ENCODE peak calls at places on chromosomes 5 and 9, in six cellular contexts. A is K562, E is A549, V is SK-N-SH, W is GM12878, J is HepG2. B is an unnamed sample.

GRCh38 chr5:355379-355935 is 33.9 kb downstream of the AHRR start:
- DNase-seq in A (no peak), E (no peak), V (no peak), W (no peak), J (no peak), B (no peak)

GRCh38 chr9:123368481-123369153 is 12.6 kb downstream of the CRB2 start:
- DNase-seq in A (no peak), E (no peak), V (peak), W (no peak), J (no peak), B (no peak)

GRCh38 chr5:1524799-1525623 is 1.3 kb upstream of the LPCAT1 start:
- DNase-seq in A (no peak), E (no peak), V (no peak), W (no peak), J (no peak), B (no peak)

GRCh38 chr9:101562966-101563365 is 29.3 kb downstream of the RNF20 start:
- DNase-seq in A (no peak), E (no peak), V (no peak), W (no peak), J (no peak), B (no peak)

GRCh38 chr5:141640698-141641097 is 3.9 kb downstream of the RELL2 start:
- DNase-seq in A (no peak), E (no peak), V (no peak), W (no peak), J (no peak), B (no peak)

GRCh38 chr5:138274189-138274853 is at the start of gene GFRA3:
- DNase-seq in A (peak), E (no peak), V (peak), W (no peak), J (no peak), B (no peak)

GRCh38 chr9:97557606-97558095 is 56.2 kb downstream of the TMOD1 start:
- DNase-seq in A (no peak), E (no peak), V (peak), W (no peak), J (no peak), B (no peak)

GRCh38 chr5:115415143-115415491 is 118.7 kb upstream of the CCDC112 start:
- DNase-seq in A (no peak), E (peak), V (no peak), W (no peak), J (peak), B (peak)

GRCh38 chr5:14582797-14583137 is 1.2 kb downstream of the OTULINL start:
- DNase-seq in A (no peak), E (no peak), V (peak), W (no peak), J (no peak), B (no peak)

GRCh38 chr5:54362434-54362833 is 52.1 kb upstream of the ARL15 start:
- DNase-seq in A (no peak), E (no peak), V (no peak), W (no peak), J (no peak), B (peak)

GRCh38 chr9:116316231-116316630 is 162.6 kb downstream of the PAPPA start:
- DNase-seq in A (no peak), E (no peak), V (no peak), W (no peak), J (no peak), B (no peak)

GRCh38 chr9:64773491-64773931 is 511.5 kb downstream of the FOXD4L5 start:
- DNase-seq in A (peak), E (no peak), V (peak), W (no peak), J (no peak), B (no peak)

GRCh38 chr5:143248822-143249579 is 154.5 kb downstream of the NR3C1 start:
- DNase-seq in A (peak), E (peak), V (no peak), W (no peak), J (peak), B (peak)

GRCh38 chr5:67807116-67807888 is 408.3 kb upstream of the PIK3R1 start:
- DNase-seq in A (no peak), E (no peak), V (no peak), W (peak), J (no peak), B (no peak)

GRCh38 chr5:103414598-103414997 is 148.0 kb downstream of the NUDT12 start:
- DNase-seq in A (no peak), E (no peak), V (no peak), W (no peak), J (peak), B (no peak)
- TF ChIP-seq SMC3 in A (no peak), E (no peak), V (no peak), W (no peak), J (no peak), B (no peak)

GRCh38 chr9:129596541-129597328 is 24.2 kb downstream of the C9orf50 start:
- DNase-seq in A (peak), E (peak), V (peak), W (no peak), J (peak), B (peak)

GRCh38 chr9:129594632-129595031 is 26.3 kb downstream of the C9orf50 start:
- DNase-seq in A (no peak), E (no peak), V (no peak), W (no peak), J (no peak), B (no peak)

GRCh38 chr9:129597355-129598088 is 23.4 kb downstream of the C9orf50 start:
- DNase-seq in A (no peak), E (peak), V (peak), W (no peak), J (peak), B (peak)

GRCh38 chr9:129595323-129595741 is 25.6 kb downstream of the C9orf50 start:
- DNase-seq in A (no peak), E (no peak), V (no peak), W (no peak), J (no peak), B (peak)

DNA sequence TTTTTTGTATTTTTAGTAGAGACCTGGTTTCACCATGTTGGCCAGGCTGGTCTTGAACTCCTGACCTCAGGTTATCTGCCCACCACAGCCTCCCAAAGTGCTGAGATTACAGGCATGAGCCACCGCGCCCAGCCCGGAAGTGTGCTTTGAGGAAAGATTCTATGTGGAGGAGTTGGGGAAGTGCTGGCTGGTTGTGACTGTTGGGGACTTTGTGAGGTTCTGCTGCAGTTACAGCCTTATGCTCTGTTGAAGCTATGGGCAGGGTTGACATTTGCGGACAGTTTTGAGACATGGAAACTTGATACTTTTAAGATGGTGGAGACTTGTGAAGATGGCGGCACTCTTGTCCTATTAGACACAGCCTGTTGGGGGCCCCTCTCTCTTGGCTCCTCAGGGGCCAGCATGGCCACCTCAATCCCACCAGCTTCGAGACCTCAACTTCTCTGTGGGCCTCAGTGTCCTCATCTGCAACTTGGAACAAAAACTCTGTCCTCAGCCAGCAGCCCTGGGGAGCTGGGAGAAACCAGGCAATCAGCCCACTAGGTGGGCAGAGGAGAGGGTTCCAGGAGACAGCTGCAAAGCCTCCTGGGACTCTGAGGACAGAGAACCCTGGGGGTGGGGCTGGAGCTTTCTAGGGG is 24.9 kb downstream of the C9orf50 start:
- DNase-seq in A (peak), E (no peak), V (no peak), W (no peak), J (no peak), B (no peak)
- TF ChIP-seq SMC3 in A (no peak), E (no peak), V (no peak), W (no peak), J (no peak), B (no peak)

DNA sequence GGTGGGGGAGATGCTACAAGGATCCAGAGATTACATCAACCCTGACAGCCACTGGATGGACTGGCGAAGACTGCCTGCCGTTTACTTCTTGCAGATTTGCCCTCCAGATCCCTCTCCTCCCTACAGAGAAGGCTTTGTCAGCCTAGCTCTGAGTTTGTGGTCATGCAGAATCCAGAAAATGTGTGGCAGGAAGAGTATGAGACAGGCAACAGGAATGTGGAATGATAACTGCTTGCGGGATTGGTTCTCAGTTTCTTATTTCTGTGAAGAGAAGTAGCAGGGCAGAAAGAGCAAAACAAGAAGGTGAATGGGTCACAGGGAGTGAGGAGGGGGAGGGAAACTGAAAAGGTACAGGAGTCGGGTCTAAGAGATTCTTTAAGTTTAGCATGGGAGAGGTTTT is 129.6 kb downstream of the TLE1 start:
- DNase-seq in A (no peak), E (peak), V (no peak), W (no peak), J (peak), B (peak)
- TF ChIP-seq SMC3 in A (no peak), E (peak), V (peak), W (no peak), J (no peak), B (no peak)

DNA sequence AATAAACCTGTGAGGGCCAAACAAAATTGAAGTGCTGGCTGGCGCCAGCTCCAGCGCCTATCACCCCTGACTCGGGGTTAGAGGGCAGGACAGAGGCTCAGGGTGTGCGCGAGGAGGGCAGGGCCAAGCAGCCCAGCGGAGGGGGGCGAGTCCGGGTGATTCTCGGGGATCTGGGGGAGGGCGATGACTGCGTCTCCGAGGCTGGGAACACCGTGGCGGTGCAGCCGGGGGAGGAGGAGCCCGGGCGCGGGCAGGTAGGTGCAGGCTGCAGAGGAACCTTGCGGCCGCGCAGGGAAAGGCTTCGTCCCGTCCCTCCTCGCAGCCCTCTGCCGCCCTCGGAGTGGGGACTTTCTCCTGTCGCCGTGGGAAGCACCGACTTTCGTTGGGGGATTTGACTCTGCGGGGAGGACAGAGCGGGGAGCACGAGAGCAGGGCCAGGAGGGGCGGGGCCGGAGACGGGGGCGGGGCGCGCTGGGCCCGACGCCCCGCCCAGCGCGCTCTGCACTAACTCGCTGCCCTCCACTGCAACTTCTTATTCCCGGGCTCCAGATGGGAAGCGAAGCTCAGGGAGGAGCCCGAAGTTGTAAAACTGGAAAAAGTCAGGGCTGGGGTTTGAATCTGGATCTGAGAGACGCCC is 5.3 kb downstream of the RGS14 start:
- DNase-seq in A (peak), E (peak), V (peak), W (no peak), J (no peak), B (no peak)
- TF ChIP-seq SMC3 in A (no peak), E (no peak), V (no peak), W (no peak), J (no peak), B (no peak)

GRCh38 chr9:128162215-128163026 is 2.4 kb downstream of the BBLN start:
- DNase-seq in A (no peak), E (no peak), V (no peak), W (no peak), J (no peak), B (no peak)

GRCh38 chr9:128159784-128160602 is at the start of gene BBLN:
- DNase-seq in A (peak), E (peak), V (peak), W (peak), J (peak), B (peak)

GRCh38 chr9:128155736-128156500 is 4.1 kb upstream of the BBLN start:
- DNase-seq in A (no peak), E (no peak), V (no peak), W (no peak), J (no peak), B (no peak)

GRCh38 chr9:128160603-128160987 is 530 bp downstream of the BBLN start:
- DNase-seq in A (peak), E (no peak), V (peak), W (no peak), J (no peak), B (peak)

DNA sequence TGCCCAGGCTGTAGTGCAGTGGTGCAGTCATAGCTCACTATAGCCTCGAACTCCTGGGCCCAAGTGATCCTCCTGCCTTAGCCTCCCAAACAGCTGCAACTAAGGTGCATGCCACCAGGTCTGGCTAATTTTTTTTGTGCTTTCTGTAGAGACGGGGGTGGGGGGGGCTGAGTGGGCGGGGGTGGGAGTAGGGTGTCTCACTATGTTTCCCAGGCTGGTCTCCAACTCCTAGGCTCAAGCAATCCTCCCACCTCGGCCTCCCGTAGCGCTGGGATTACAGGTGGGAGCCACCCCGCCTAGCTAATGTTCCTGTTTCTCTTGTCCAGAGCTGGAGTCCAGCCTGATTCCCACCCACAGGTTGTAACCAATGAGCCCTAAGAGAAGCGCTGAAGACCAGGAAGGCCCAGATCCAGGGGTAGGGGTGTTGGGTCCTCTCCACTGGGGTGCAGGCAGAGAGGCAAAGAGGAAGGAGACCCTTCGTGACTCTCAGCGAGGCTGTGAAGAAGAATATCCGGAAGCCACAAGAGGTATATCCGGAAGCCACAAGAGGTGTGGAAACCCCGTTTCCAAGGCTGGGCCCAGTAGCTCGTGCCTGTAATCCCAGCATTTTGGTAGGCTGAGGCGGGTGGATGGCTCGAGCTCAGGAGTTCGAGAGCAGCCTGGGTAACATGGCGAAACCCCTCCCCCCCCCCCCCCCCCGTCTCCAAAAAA is 837 bp upstream of the BBLN start:
- DNase-seq in A (peak), E (no peak), V (no peak), W (peak), J (peak), B (no peak)
- TF ChIP-seq SMC3 in A (peak), E (no peak), V (no peak), W (no peak), J (no peak), B (no peak)

GRCh38 chr5:81398741-81399140 is 4.8 kb upstream of the ACOT12 start:
- DNase-seq in A (no peak), E (no peak), V (no peak), W (no peak), J (no peak), B (no peak)
- TF ChIP-seq SMC3 in A (no peak), E (no peak), V (no peak), W (no peak), J (no peak), B (no peak)

GRCh38 chr5:94793816-94794198 is 175.3 kb downstream of the SLF1 start:
- DNase-seq in A (no peak), E (no peak), V (no peak), W (no peak), J (no peak), B (peak)
- TF ChIP-seq SMC3 in A (no peak), E (no peak), V (no peak), W (no peak), J (no peak), B (no peak)

DNA sequence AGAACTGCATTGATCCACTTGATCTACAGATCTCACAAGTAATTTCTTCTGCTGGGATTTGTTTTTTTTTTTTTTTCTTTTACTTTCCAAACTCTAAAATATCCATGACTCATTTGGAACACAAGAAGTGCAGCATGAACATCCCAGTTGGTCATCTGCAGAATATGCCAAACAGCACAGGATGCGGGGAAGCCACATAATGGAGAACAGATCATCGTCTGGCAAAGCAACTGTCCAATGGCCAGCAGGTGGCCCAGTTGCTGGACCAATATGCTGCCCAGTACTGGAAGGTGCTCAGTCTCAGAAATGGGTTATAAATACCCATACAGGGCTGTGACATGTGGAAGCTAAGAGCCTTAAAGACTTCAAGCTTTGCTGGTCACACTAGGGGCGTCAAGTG is 221.3 kb upstream of the TAS2R1 start:
- DNase-seq in A (no peak), E (peak), V (peak), W (no peak), J (no peak), B (peak)
- TF ChIP-seq SMC3 in A (no peak), E (peak), V (peak), W (no peak), J (no peak), B (peak)

GRCh38 chr9:69922646-69923045 is 102.0 kb downstream of the CFAP95 start:
- DNase-seq in A (no peak), E (no peak), V (no peak), W (no peak), J (no peak), B (peak)

GRCh38 chr9:69916950-69917349 is 96.3 kb downstream of the CFAP95 start:
- DNase-seq in A (no peak), E (no peak), V (no peak), W (no peak), J (no peak), B (peak)

GRCh38 chr9:69923972-69924371 is 103.4 kb downstream of the CFAP95 start:
- DNase-seq in A (no peak), E (no peak), V (no peak), W (no peak), J (no peak), B (no peak)

GRCh38 chr9:69918317-69918716 is 97.7 kb downstream of the CFAP95 start:
- DNase-seq in A (no peak), E (no peak), V (no peak), W (no peak), J (no peak), B (no peak)

GRCh38 chr9:69919461-69920061 is 98.9 kb downstream of the CFAP95 start:
- DNase-seq in A (peak), E (peak), V (peak), W (no peak), J (peak), B (peak)
- TF ChIP-seq SMC3 in A (no peak), E (peak), V (peak), W (peak), J (peak), B (peak)

DNA sequence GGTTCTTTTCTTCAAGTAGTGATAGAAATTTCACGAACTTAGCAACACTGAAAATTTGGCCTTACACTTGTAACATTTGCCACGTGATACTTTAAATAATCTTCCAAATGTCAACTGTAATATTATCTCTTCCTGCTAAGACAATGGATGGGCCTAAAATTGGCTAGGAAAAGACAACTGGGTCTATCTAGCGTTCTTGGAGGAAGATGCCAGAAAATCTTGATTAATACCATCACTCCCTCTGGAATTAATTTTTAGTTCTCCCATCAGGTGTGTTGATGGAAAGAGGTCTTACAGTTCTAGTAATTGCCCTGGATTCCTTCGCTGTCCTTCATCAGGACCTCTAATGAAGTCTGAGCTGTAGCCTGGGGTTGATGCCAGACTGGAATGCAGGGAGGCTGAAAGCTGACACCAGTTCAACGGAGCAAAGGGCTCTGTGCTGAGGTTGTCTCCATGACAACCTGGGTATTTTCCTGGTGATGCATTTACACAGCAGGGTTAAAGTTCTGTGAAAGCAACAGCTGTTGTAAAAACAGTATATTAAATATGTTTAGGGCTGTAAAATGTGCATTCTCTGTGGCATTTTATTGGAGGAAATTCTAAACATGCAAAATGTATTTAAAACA is 92.3 kb downstream of the GAS1 start:
- DNase-seq in A (no peak), E (peak), V (peak), W (no peak), J (peak), B (peak)
- TF ChIP-seq SMC3 in A (no peak), E (no peak), V (no peak), W (no peak), J (no peak), B (no peak)